ENCODE peak calls at places on chromosomes 4 and X, in five cellular contexts. I is NCI-H1092 treated with DMSO at 0.1 percent for 48 hours, Q is T-helper 1 cell, S is kidney glomerular epithelial cell, T is left ventricle myocardium superior. P is an unnamed sample.
A peak's percentile ranks its signal among the peaks of the same experiment; 100 is the strongest.

GRCh38 chrX:154471870-154472684 is 7.0 kb downstream of the LAGE3 start:
- DNase-seq in I (no peak), S (no peak), Q (no peak), T (peak; percentile 9), P (no peak)

GRCh38 chr4:10168151-10168550 is 51.6 kb upstream of the WDR1 start:
- DNase-seq in S (no peak), T (no peak), Q (no peak), I (no peak), P (no peak)

GRCh38 chr4:119490335-119490734 is 138.3 kb downstream of the PDE5A start:
- DNase-seq in Q (no peak), T (no peak), S (peak; percentile 3), I (peak; percentile 24), P (no peak)

GRCh38 chrX:48938721-48939416 is 18.5 kb downstream of the OTUD5 start:
- DNase-seq in I (no peak), S (no peak), T (no peak), Q (peak; percentile 41), P (peak; percentile 67)

GRCh38 chr4:40301592-40301991 is 33.5 kb upstream of the CHRNA9 start:
- DNase-seq in I (no peak), T (no peak), Q (peak; percentile 33), S (no peak), P (peak; percentile 60)

GRCh38 chr4:153466637-153467153 is 535 bp downstream of the TMEM131L start:
- DNase-seq in T (no peak), Q (no peak), S (no peak), I (no peak), P (peak; percentile 41)

GRCh38 chr4:38728651-38729141 is 54.1 kb downstream of the TLR10 start:
- DNase-seq in T (no peak), I (peak; percentile 21), S (no peak), Q (no peak), P (no peak)

GRCh38 chrX:130575831-130576404 is 174.1 kb downstream of the RBMX2 start:
- DNase-seq in Q (no peak), I (peak; percentile 17), S (peak; percentile 0), T (peak; percentile 44), P (peak; percentile 0)

GRCh38 chrX:18769812-18770573 is 62.5 kb downstream of the PPEF1 start:
- DNase-seq in I (no peak), S (no peak), Q (no peak), T (no peak), P (no peak)

GRCh38 chr4:20367446-20367845 is 115.7 kb downstream of the SLIT2 start:
- DNase-seq in T (no peak), Q (no peak), S (no peak), I (no peak), P (no peak)

GRCh38 chrX:1239681-1240142 is 27.3 kb upstream of the CRLF2 start:
- DNase-seq in S (no peak), Q (no peak), I (no peak), T (peak; percentile 61), P (peak; percentile 49)

GRCh38 chr4:1604181-1604705 is 79.9 kb downstream of the FAM53A start:
- DNase-seq in I (no peak), Q (no peak), T (peak; percentile 16), S (no peak), P (no peak)

GRCh38 chr4:53537606-53538005 is 53.7 kb downstream of the LNX1 start:
- DNase-seq in Q (no peak), I (no peak), T (no peak), S (no peak), P (no peak)

GRCh38 chrX:43707812-43708548 is 51.9 kb downstream of the MAOA start:
- DNase-seq in S (no peak), Q (no peak), T (peak; percentile 62), I (no peak), P (no peak)

GRCh38 chr4:15598644-15599043 is 56.5 kb downstream of the FBXL5 start:
- DNase-seq in I (no peak), T (no peak), Q (no peak), S (no peak), P (no peak)

GRCh38 chrX:24294619-24295018 is 19.2 kb downstream of the SUPT20HL2 start:
- DNase-seq in S (no peak), Q (no peak), T (peak; percentile 40), I (peak; percentile 29), P (no peak)

GRCh38 chr4:71261633-71262121 is 77.1 kb upstream of the SLC4A4 start:
- DNase-seq in Q (no peak), I (no peak), S (no peak), T (no peak), P (no peak)

GRCh38 chr4:47639531-47639930 is 154.5 kb downstream of the ATP10D start:
- DNase-seq in Q (no peak), S (no peak), I (no peak), T (no peak), P (no peak)

GRCh38 chr4:66681962-66682361 is 863.3 kb downstream of the CENPC start:
- DNase-seq in T (no peak), S (no peak), I (no peak), Q (no peak), P (no peak)

GRCh38 chr4:100258675-100259074 is 68.4 kb upstream of the DDIT4L start:
- DNase-seq in T (no peak), S (no peak), Q (no peak), I (no peak), P (no peak)

GRCh38 chr4:80365928-80366327 is 30.4 kb downstream of the CFAP299 start:
- DNase-seq in S (peak; percentile 38), Q (no peak), T (no peak), I (peak; percentile 32), P (peak; percentile 46)

GRCh38 chr4:30619679-30620078 is 100.5 kb upstream of the PCDH7 start:
- DNase-seq in I (no peak), T (no peak), Q (no peak), S (no peak), P (no peak)

GRCh38 chrX:130330706-130331105 is 9.0 kb upstream of the SLC25A14 start:
- DNase-seq in Q (no peak), S (peak; percentile 24), I (peak; percentile 64), T (peak; percentile 51), P (no peak)

P was measured in memory B cell.